ENCODE peak calls at places on chromosomes 13 and 19, in five cellular contexts. One of them, this sample, is unnamed. For H3K4me1, the result is how much of the 10 kb centered on the place peaks cover.

GRCh38 chr19:38557205-38557799 is 60.5 kb downstream of the MAP4K1 start:
- DNase-seq in heart right ventricle: no peak
- DNase-seq in neural progenitor cell: no peak
- DNase-seq in left ventricle myocardium inferior: no peak
- DNase-seq in mesendoderm: peak
- DNase-seq in this sample: no peak

GRCh38 chr19:22945560-22945959 is 57.4 kb downstream of the ZNF728 start:
- DNase-seq in heart right ventricle: no peak
- DNase-seq in neural progenitor cell: peak
- DNase-seq in left ventricle myocardium inferior: no peak
- DNase-seq in mesendoderm: peak
- DNase-seq in this sample: no peak

GRCh38 chr13:68304287-68304893 is 1074.3 kb upstream of the PCDH9 start:
- DNase-seq in heart right ventricle: no peak
- DNase-seq in neural progenitor cell: peak
- DNase-seq in left ventricle myocardium inferior: no peak
- DNase-seq in mesendoderm: peak
- DNase-seq in this sample: no peak

GRCh38 chr19:3055741-3056453 is 6.4 kb downstream of the TLE5 start:
- DNase-seq in heart right ventricle: no peak
- DNase-seq in neural progenitor cell: no peak
- DNase-seq in left ventricle myocardium inferior: no peak
- DNase-seq in mesendoderm: peak
- DNase-seq in this sample: peak

GRCh38 chr19:51027126-51027806 is 850 bp upstream of the KLK11 start:
- DNase-seq in heart right ventricle: no peak
- DNase-seq in neural progenitor cell: no peak
- DNase-seq in left ventricle myocardium inferior: no peak
- DNase-seq in mesendoderm: no peak
- DNase-seq in this sample: no peak

GRCh38 chr13:80399340-80400163 is 58.6 kb upstream of the SPRY2 start:
- DNase-seq in heart right ventricle: no peak
- DNase-seq in neural progenitor cell: peak
- DNase-seq in left ventricle myocardium inferior: no peak
- DNase-seq in mesendoderm: no peak
- DNase-seq in this sample: no peak

GRCh38 chr19:35006342-35006998 is 6.3 kb downstream of the GRAMD1A start:
- DNase-seq in heart right ventricle: no peak
- DNase-seq in neural progenitor cell: no peak
- DNase-seq in left ventricle myocardium inferior: no peak
- DNase-seq in mesendoderm: no peak
- DNase-seq in this sample: no peak

GRCh38 chr19:39870171-39870971 is 24.2 kb upstream of the FBL start:
- DNase-seq in heart right ventricle: no peak
- DNase-seq in neural progenitor cell: peak
- DNase-seq in left ventricle myocardium inferior: no peak
- DNase-seq in mesendoderm: peak
- DNase-seq in this sample: no peak

GRCh38 chr19:10102787-10103236 is 334 bp upstream of the ANGPTL6 start:
- DNase-seq in heart right ventricle: no peak
- DNase-seq in neural progenitor cell: no peak
- DNase-seq in left ventricle myocardium inferior: no peak
- DNase-seq in mesendoderm: no peak
- DNase-seq in this sample: no peak

GRCh38 chr19:4191044-4191443 is 8.6 kb downstream of the ANKRD24 start:
- DNase-seq in heart right ventricle: no peak
- DNase-seq in neural progenitor cell: no peak
- DNase-seq in left ventricle myocardium inferior: no peak
- DNase-seq in mesendoderm: no peak
- DNase-seq in this sample: no peak

GRCh38 chr13:73327579-73327978 is 268.8 kb downstream of the KLF5 start:
- DNase-seq in heart right ventricle: no peak
- DNase-seq in neural progenitor cell: no peak
- DNase-seq in left ventricle myocardium inferior: no peak
- DNase-seq in mesendoderm: no peak
- DNase-seq in this sample: no peak

GRCh38 chr19:38869160-38869835 is 8.8 kb downstream of the RINL start:
- DNase-seq in heart right ventricle: peak
- DNase-seq in neural progenitor cell: no peak
- DNase-seq in left ventricle myocardium inferior: no peak
- DNase-seq in mesendoderm: peak
- DNase-seq in this sample: no peak

GRCh38 chr19:9673912-9674668 is 810 bp downstream of the ZNF562 start:
- DNase-seq in heart right ventricle: no peak
- DNase-seq in neural progenitor cell: no peak
- DNase-seq in left ventricle myocardium inferior: no peak
- DNase-seq in mesendoderm: peak
- DNase-seq in this sample: no peak

GRCh38 chr19:44254496-44254895 is 5.2 kb upstream of the ZNF233 start:
- DNase-seq in heart right ventricle: no peak
- DNase-seq in neural progenitor cell: no peak
- DNase-seq in left ventricle myocardium inferior: no peak
- DNase-seq in mesendoderm: no peak
- DNase-seq in this sample: no peak

GRCh38 chr19:18999016-18999758 is 34.1 kb downstream of the SUGP2 start:
- DNase-seq in heart right ventricle: peak
- DNase-seq in neural progenitor cell: no peak
- DNase-seq in left ventricle myocardium inferior: no peak
- DNase-seq in mesendoderm: no peak
- DNase-seq in this sample: no peak

GRCh38 chr19:7963566-7963965 is 20.1 kb upstream of the TIMM44 start:
- DNase-seq in heart right ventricle: no peak
- DNase-seq in neural progenitor cell: no peak
- DNase-seq in left ventricle myocardium inferior: no peak
- DNase-seq in mesendoderm: no peak
- DNase-seq in this sample: no peak

GRCh38 chr19:33302974-33303790 is 848 bp upstream of the CEBPA start:
- DNase-seq in heart right ventricle: peak
- DNase-seq in neural progenitor cell: peak
- DNase-seq in left ventricle myocardium inferior: peak
- DNase-seq in mesendoderm: peak
- DNase-seq in this sample: peak

GRCh38 chr13:96982672-96983071 is 11.6 kb downstream of the OXGR1 start:
- DNase-seq in heart right ventricle: no peak
- DNase-seq in neural progenitor cell: no peak
- DNase-seq in left ventricle myocardium inferior: no peak
- DNase-seq in mesendoderm: no peak
- DNase-seq in this sample: no peak

GRCh38 chr19:46461537-46461936 is 9.8 kb downstream of the PNMA8A start:
- DNase-seq in heart right ventricle: no peak
- DNase-seq in neural progenitor cell: no peak
- DNase-seq in left ventricle myocardium inferior: no peak
- DNase-seq in mesendoderm: no peak
- DNase-seq in this sample: peak

GRCh38 chr13:40770934-40771618 is at the start of gene MRPS31:
- DNase-seq in heart right ventricle: peak
- DNase-seq in neural progenitor cell: peak
- DNase-seq in left ventricle myocardium inferior: peak
- DNase-seq in mesendoderm: peak
- DNase-seq in this sample: peak

GRCh38 chr13:43986395-43986794 is 106.7 kb downstream of the LACC1 start:
- DNase-seq in heart right ventricle: no peak
- DNase-seq in neural progenitor cell: no peak
- DNase-seq in left ventricle myocardium inferior: no peak
- DNase-seq in mesendoderm: no peak
- DNase-seq in this sample: no peak

GRCh38 chr19:47381653-47382279 is 32.7 kb downstream of the DHX34 start:
- DNase-seq in heart right ventricle: no peak
- DNase-seq in neural progenitor cell: no peak
- DNase-seq in left ventricle myocardium inferior: no peak
- DNase-seq in mesendoderm: no peak
- DNase-seq in this sample: no peak

GRCh38 chr19:13089139-13089856 is 13.4 kb downstream of the LYL1 start:
- DNase-seq in heart right ventricle: no peak
- DNase-seq in neural progenitor cell: peak
- DNase-seq in left ventricle myocardium inferior: no peak
- DNase-seq in mesendoderm: peak
- DNase-seq in this sample: peak

GRCh38 chr13:74570834-74571233 is 436.6 kb upstream of the KLF12 start:
- DNase-seq in heart right ventricle: no peak
- DNase-seq in neural progenitor cell: no peak
- DNase-seq in left ventricle myocardium inferior: no peak
- DNase-seq in mesendoderm: peak
- DNase-seq in this sample: no peak

GRCh38 chr19:49420227-49420626 is 3.0 kb downstream of the PTH2 start:
- DNase-seq in heart right ventricle: no peak
- DNase-seq in neural progenitor cell: no peak
- DNase-seq in left ventricle myocardium inferior: no peak
- DNase-seq in mesendoderm: no peak
- DNase-seq in this sample: no peak

GRCh38 chr19:49422407-49423277 is 599 bp downstream of the PTH2 start:
- DNase-seq in heart right ventricle: peak
- DNase-seq in neural progenitor cell: peak
- DNase-seq in left ventricle myocardium inferior: peak
- DNase-seq in mesendoderm: peak
- DNase-seq in this sample: no peak

GRCh38 chr19:49423278-49423984 is at the start of gene PTH2:
- DNase-seq in heart right ventricle: no peak
- DNase-seq in neural progenitor cell: no peak
- DNase-seq in left ventricle myocardium inferior: no peak
- DNase-seq in mesendoderm: no peak
- DNase-seq in this sample: peak

GRCh38 chr19:49421039-49421877 is 2.0 kb downstream of the PTH2 start:
- DNase-seq in heart right ventricle: peak
- DNase-seq in neural progenitor cell: peak
- DNase-seq in left ventricle myocardium inferior: peak
- DNase-seq in mesendoderm: peak
- DNase-seq in this sample: no peak

GRCh38 chr19:49421878-49422202 is 1.4 kb downstream of the PTH2 start:
- DNase-seq in heart right ventricle: no peak
- DNase-seq in neural progenitor cell: no peak
- DNase-seq in left ventricle myocardium inferior: no peak
- DNase-seq in mesendoderm: no peak
- DNase-seq in this sample: no peak
- H3K4me1 ChIP-seq in heart right ventricle: under half
- H3K4me1 ChIP-seq in neural progenitor cell: under half
- H3K4me1 ChIP-seq in left ventricle myocardium inferior: under half
- H3K4me1 ChIP-seq in mesendoderm: under half
- H3K4me1 ChIP-seq in this sample: under half

GRCh38 chr13:19586904-19587634 is 25.7 kb upstream of the TPTE2 start:
- DNase-seq in heart right ventricle: peak
- DNase-seq in neural progenitor cell: no peak
- DNase-seq in left ventricle myocardium inferior: no peak
- DNase-seq in mesendoderm: peak
- DNase-seq in this sample: no peak

GRCh38 chr13:19589312-19589711 is 28.0 kb upstream of the TPTE2 start:
- DNase-seq in heart right ventricle: no peak
- DNase-seq in neural progenitor cell: no peak
- DNase-seq in left ventricle myocardium inferior: no peak
- DNase-seq in mesendoderm: no peak
- DNase-seq in this sample: no peak

GRCh38 chr13:19590423-19590822 is 29.1 kb upstream of the TPTE2 start:
- DNase-seq in heart right ventricle: no peak
- DNase-seq in neural progenitor cell: no peak
- DNase-seq in left ventricle myocardium inferior: no peak
- DNase-seq in mesendoderm: no peak
- DNase-seq in this sample: no peak

GRCh38 chr13:19591864-19592263 is 30.5 kb upstream of the TPTE2 start:
- DNase-seq in heart right ventricle: no peak
- DNase-seq in neural progenitor cell: no peak
- DNase-seq in left ventricle myocardium inferior: no peak
- DNase-seq in mesendoderm: no peak
- DNase-seq in this sample: no peak

GRCh38 chr13:19587635-19588300 is 26.4 kb upstream of the TPTE2 start:
- DNase-seq in heart right ventricle: no peak
- DNase-seq in neural progenitor cell: no peak
- DNase-seq in left ventricle myocardium inferior: no peak
- DNase-seq in mesendoderm: peak
- DNase-seq in this sample: no peak
- H3K4me3 ChIP-seq in heart right ventricle: no peak
- H3K4me3 ChIP-seq in neural progenitor cell: no peak
- H3K4me3 ChIP-seq in left ventricle myocardium inferior: no peak
- H3K4me3 ChIP-seq in mesendoderm: no peak
- H3K4me3 ChIP-seq in this sample: no peak

GRCh38 chr13:46575843-46576242 is 22.9 kb downstream of the LRCH1 start:
- DNase-seq in heart right ventricle: no peak
- DNase-seq in neural progenitor cell: peak
- DNase-seq in left ventricle myocardium inferior: no peak
- DNase-seq in mesendoderm: no peak
- DNase-seq in this sample: no peak
- H3K4me1 ChIP-seq in heart right ventricle: under half
- H3K4me1 ChIP-seq in neural progenitor cell: under half
- H3K4me1 ChIP-seq in left ventricle myocardium inferior: half or more
- H3K4me1 ChIP-seq in mesendoderm: under half
- H3K4me1 ChIP-seq in this sample: under half

GRCh38 chr13:107866007-107866665 is 349.2 kb downstream of the LIG4 start:
- DNase-seq in heart right ventricle: no peak
- DNase-seq in neural progenitor cell: peak
- DNase-seq in left ventricle myocardium inferior: no peak
- DNase-seq in mesendoderm: peak
- DNase-seq in this sample: no peak

GRCh38 chr13:107865643-107866006 is 349.7 kb downstream of the LIG4 start:
- DNase-seq in heart right ventricle: no peak
- DNase-seq in neural progenitor cell: no peak
- DNase-seq in left ventricle myocardium inferior: no peak
- DNase-seq in mesendoderm: no peak
- DNase-seq in this sample: no peak

GRCh38 chr13:107867701-107868661 is 347.4 kb downstream of the LIG4 start:
- DNase-seq in heart right ventricle: peak
- DNase-seq in neural progenitor cell: peak
- DNase-seq in left ventricle myocardium inferior: no peak
- DNase-seq in mesendoderm: peak
- DNase-seq in this sample: no peak

GRCh38 chr13:107864543-107865460 is 350.5 kb downstream of the LIG4 start:
- DNase-seq in heart right ventricle: no peak
- DNase-seq in neural progenitor cell: peak
- DNase-seq in left ventricle myocardium inferior: no peak
- DNase-seq in mesendoderm: peak
- DNase-seq in this sample: no peak

DNA sequence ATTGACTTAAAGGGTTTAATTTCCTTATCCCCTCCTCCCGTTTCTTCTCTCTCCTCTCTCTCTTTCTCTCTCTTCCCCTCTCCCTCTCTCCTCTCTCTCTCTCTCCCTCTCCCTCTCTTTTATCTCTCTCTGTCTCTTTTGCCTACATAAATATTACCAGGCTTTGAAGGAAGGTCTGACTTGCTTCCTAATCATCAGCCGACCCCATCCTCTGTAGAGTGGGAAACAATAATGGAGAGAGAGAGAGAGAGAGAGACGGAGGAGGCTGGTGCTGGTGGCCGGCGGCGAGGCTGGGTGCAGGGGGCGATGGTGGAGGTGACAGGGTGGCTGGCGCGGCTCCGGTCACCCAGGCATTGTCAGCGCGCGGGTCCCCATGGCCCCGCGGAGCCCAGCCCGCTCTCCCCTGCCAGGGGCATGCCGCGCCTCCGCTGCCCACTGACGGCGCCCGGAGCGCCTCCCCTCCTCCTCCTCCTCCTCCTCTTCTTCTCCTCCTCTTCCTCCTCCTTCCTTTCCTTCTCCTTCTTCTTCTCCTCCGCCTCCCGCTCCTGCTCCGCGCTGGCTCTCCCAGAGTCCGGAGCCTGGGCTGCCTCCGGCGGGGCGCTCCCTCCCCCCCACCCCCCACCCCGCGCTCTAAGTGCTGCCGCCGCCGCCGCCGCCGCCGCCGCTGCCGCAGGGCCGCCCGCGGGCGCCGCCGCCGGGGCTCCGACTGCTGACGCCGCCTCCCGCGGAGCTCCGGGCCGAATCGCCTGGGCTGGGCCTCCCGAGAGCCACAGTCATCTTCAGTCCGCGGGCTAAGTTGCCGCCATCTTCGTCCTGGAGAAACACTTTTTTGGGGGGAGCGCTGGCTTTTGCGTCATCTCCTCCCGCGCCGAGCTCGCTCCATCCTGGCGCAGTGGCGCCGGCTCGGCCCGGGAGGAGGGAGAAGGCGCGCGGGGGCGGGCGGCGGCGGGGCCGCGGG is 348.4 kb downstream of the LIG4 start:
- DNase-seq in heart right ventricle: peak
- DNase-seq in neural progenitor cell: peak
- DNase-seq in left ventricle myocardium inferior: no peak
- DNase-seq in mesendoderm: peak
- DNase-seq in this sample: no peak
- H3K4me3 ChIP-seq in heart right ventricle: no peak
- H3K4me3 ChIP-seq in neural progenitor cell: peak
- H3K4me3 ChIP-seq in left ventricle myocardium inferior: peak
- H3K4me3 ChIP-seq in mesendoderm: peak
- H3K4me3 ChIP-seq in this sample: peak